ENCODE peak calls at places on chromosomes 1 and 21, in ten cellular contexts. One of them, this sample, is unnamed.

GRCh38 chr21:29235714-29236197 is 63.0 kb upstream of the BACH1 start:
- DNase-seq in heart left ventricle: no peak
- DNase-seq in IMR-90: no peak
- DNase-seq in MM.1S: peak; percentile 70
- DNase-seq in Caco-2: no peak
- DNase-seq in GM12878: peak; percentile 88
- DNase-seq in neural progenitor cell: no peak
- DNase-seq in pancreas: no peak
- DNase-seq in PC-3: no peak
- DNase-seq in DND-41: no peak
- DNase-seq in this sample: no peak

GRCh38 chr1:12078938-12079861 is 16.1 kb downstream of the TNFRSF8 start:
- DNase-seq in PC-3: peak; percentile 59
- DNase-seq in neural progenitor cell: peak; percentile 75
- DNase-seq in heart left ventricle: no peak
- DNase-seq in DND-41: peak; percentile 64
- DNase-seq in GM12878: peak; percentile 82
- DNase-seq in Caco-2: peak; percentile 42
- DNase-seq in MM.1S: peak; percentile 64
- DNase-seq in pancreas: no peak
- DNase-seq in IMR-90: peak; percentile 47
- DNase-seq in this sample: no peak

GRCh38 chr1:211490038-211490678 is 1.8 kb downstream of the RD3 start:
- DNase-seq in pancreas: no peak
- DNase-seq in MM.1S: no peak
- DNase-seq in neural progenitor cell: no peak
- DNase-seq in IMR-90: no peak
- DNase-seq in PC-3: no peak
- DNase-seq in GM12878: no peak
- DNase-seq in heart left ventricle: no peak
- DNase-seq in DND-41: no peak
- DNase-seq in Caco-2: peak; percentile 23
- DNase-seq in this sample: no peak

GRCh38 chr1:204573563-204573925 is 57.3 kb downstream of the MDM4 start:
- DNase-seq in Caco-2: no peak
- DNase-seq in neural progenitor cell: no peak
- DNase-seq in MM.1S: no peak
- DNase-seq in GM12878: no peak
- DNase-seq in IMR-90: peak; percentile 63
- DNase-seq in DND-41: no peak
- DNase-seq in pancreas: no peak
- DNase-seq in PC-3: peak; percentile 98
- DNase-seq in heart left ventricle: no peak
- DNase-seq in this sample: no peak

GRCh38 chr1:67004176-67004575 is 49.8 kb downstream of the SLC35D1 start:
- DNase-seq in MM.1S: no peak
- DNase-seq in Caco-2: no peak
- DNase-seq in PC-3: no peak
- DNase-seq in pancreas: no peak
- DNase-seq in DND-41: no peak
- DNase-seq in neural progenitor cell: no peak
- DNase-seq in heart left ventricle: no peak
- DNase-seq in IMR-90: peak; percentile 13
- DNase-seq in GM12878: no peak
- DNase-seq in this sample: no peak

GRCh38 chr1:184838374-184838995 is 83.8 kb upstream of the EDEM3 start:
- DNase-seq in PC-3: peak; percentile 80
- DNase-seq in GM12878: no peak
- DNase-seq in pancreas: no peak
- DNase-seq in DND-41: no peak
- DNase-seq in IMR-90: peak; percentile 95
- DNase-seq in MM.1S: no peak
- DNase-seq in heart left ventricle: no peak
- DNase-seq in Caco-2: no peak
- DNase-seq in neural progenitor cell: no peak
- DNase-seq in this sample: no peak

GRCh38 chr1:202662081-202662480 is 48.2 kb downstream of the SYT2 start:
- DNase-seq in Caco-2: no peak
- DNase-seq in pancreas: no peak
- DNase-seq in PC-3: no peak
- DNase-seq in neural progenitor cell: no peak
- DNase-seq in DND-41: no peak
- DNase-seq in IMR-90: no peak
- DNase-seq in heart left ventricle: no peak
- DNase-seq in MM.1S: no peak
- DNase-seq in GM12878: no peak
- DNase-seq in this sample: no peak

GRCh38 chr1:165364432-165365133 is 8.1 kb upstream of the LMX1A start:
- DNase-seq in GM12878: no peak
- DNase-seq in pancreas: peak; percentile 36
- DNase-seq in MM.1S: no peak
- DNase-seq in PC-3: peak; percentile 69
- DNase-seq in Caco-2: no peak
- DNase-seq in DND-41: no peak
- DNase-seq in IMR-90: no peak
- DNase-seq in neural progenitor cell: no peak
- DNase-seq in heart left ventricle: no peak
- DNase-seq in this sample: no peak

GRCh38 chr1:78483903-78484302 is 6.9 kb upstream of the PTGFR start:
- DNase-seq in Caco-2: no peak
- DNase-seq in IMR-90: peak; percentile 40
- DNase-seq in heart left ventricle: no peak
- DNase-seq in pancreas: no peak
- DNase-seq in MM.1S: no peak
- DNase-seq in GM12878: no peak
- DNase-seq in neural progenitor cell: peak; percentile 26
- DNase-seq in DND-41: no peak
- DNase-seq in PC-3: peak; percentile 60
- DNase-seq in this sample: no peak

GRCh38 chr1:67191668-67192520 is 25.6 kb downstream of the IL23R start:
- DNase-seq in Caco-2: no peak
- DNase-seq in heart left ventricle: no peak
- DNase-seq in IMR-90: no peak
- DNase-seq in pancreas: no peak
- DNase-seq in PC-3: peak; percentile 22
- DNase-seq in GM12878: no peak
- DNase-seq in DND-41: no peak
- DNase-seq in neural progenitor cell: no peak
- DNase-seq in MM.1S: no peak
- DNase-seq in this sample: no peak

GRCh38 chr1:48823161-48823560 is 46.5 kb upstream of the BEND5 start:
- DNase-seq in DND-41: no peak
- DNase-seq in pancreas: peak; percentile 43
- DNase-seq in neural progenitor cell: no peak
- DNase-seq in Caco-2: no peak
- DNase-seq in heart left ventricle: no peak
- DNase-seq in IMR-90: no peak
- DNase-seq in PC-3: no peak
- DNase-seq in MM.1S: no peak
- DNase-seq in GM12878: no peak
- DNase-seq in this sample: no peak

GRCh38 chr1:41728403-41729202 is 190.1 kb downstream of the HIVEP3 start:
- DNase-seq in DND-41: peak; percentile 86
- DNase-seq in PC-3: no peak
- DNase-seq in IMR-90: no peak
- DNase-seq in neural progenitor cell: no peak
- DNase-seq in heart left ventricle: no peak
- DNase-seq in pancreas: no peak
- DNase-seq in GM12878: peak; percentile 100
- DNase-seq in Caco-2: no peak
- DNase-seq in MM.1S: peak; percentile 95
- DNase-seq in this sample: no peak

GRCh38 chr1:108645479-108646184 is 15.3 kb downstream of the HENMT1 start:
- DNase-seq in neural progenitor cell: no peak
- DNase-seq in pancreas: no peak
- DNase-seq in GM12878: no peak
- DNase-seq in heart left ventricle: no peak
- DNase-seq in MM.1S: no peak
- DNase-seq in IMR-90: no peak
- DNase-seq in Caco-2: no peak
- DNase-seq in DND-41: no peak
- DNase-seq in PC-3: no peak
- DNase-seq in this sample: peak; percentile 19

GRCh38 chr21:43639470-43640178 is 19.7 kb downstream of the HSF2BP start:
- DNase-seq in heart left ventricle: no peak
- DNase-seq in IMR-90: peak; percentile 88
- DNase-seq in GM12878: no peak
- DNase-seq in Caco-2: no peak
- DNase-seq in neural progenitor cell: no peak
- DNase-seq in MM.1S: no peak
- DNase-seq in DND-41: no peak
- DNase-seq in PC-3: peak; percentile 59
- DNase-seq in pancreas: no peak
- DNase-seq in this sample: no peak

GRCh38 chr1:227152525-227152924 is 165.8 kb downstream of the CDC42BPA start:
- DNase-seq in pancreas: no peak
- DNase-seq in heart left ventricle: no peak
- DNase-seq in neural progenitor cell: no peak
- DNase-seq in GM12878: no peak
- DNase-seq in IMR-90: no peak
- DNase-seq in MM.1S: no peak
- DNase-seq in Caco-2: no peak
- DNase-seq in DND-41: no peak
- DNase-seq in PC-3: no peak
- DNase-seq in this sample: no peak
- H3K4me1 ChIP-seq in pancreas: peaks cover 11% of the 10 kb centered on the region
- H3K4me1 ChIP-seq in heart left ventricle: no peaks in the 10 kb centered on the region
- H3K4me1 ChIP-seq in neural progenitor cell: no peaks in the 10 kb centered on the region
- H3K4me1 ChIP-seq in GM12878: no peaks in the 10 kb centered on the region
- H3K4me1 ChIP-seq in IMR-90: no peaks in the 10 kb centered on the region
- H3K4me1 ChIP-seq in MM.1S: no peaks in the 10 kb centered on the region
- H3K4me1 ChIP-seq in Caco-2: no peaks in the 10 kb centered on the region
- H3K4me1 ChIP-seq in DND-41: no peaks in the 10 kb centered on the region
- H3K4me1 ChIP-seq in PC-3: peaks cover 11% of the 10 kb centered on the region
- H3K4me1 ChIP-seq in this sample: no peaks in the 10 kb centered on the region

DNA sequence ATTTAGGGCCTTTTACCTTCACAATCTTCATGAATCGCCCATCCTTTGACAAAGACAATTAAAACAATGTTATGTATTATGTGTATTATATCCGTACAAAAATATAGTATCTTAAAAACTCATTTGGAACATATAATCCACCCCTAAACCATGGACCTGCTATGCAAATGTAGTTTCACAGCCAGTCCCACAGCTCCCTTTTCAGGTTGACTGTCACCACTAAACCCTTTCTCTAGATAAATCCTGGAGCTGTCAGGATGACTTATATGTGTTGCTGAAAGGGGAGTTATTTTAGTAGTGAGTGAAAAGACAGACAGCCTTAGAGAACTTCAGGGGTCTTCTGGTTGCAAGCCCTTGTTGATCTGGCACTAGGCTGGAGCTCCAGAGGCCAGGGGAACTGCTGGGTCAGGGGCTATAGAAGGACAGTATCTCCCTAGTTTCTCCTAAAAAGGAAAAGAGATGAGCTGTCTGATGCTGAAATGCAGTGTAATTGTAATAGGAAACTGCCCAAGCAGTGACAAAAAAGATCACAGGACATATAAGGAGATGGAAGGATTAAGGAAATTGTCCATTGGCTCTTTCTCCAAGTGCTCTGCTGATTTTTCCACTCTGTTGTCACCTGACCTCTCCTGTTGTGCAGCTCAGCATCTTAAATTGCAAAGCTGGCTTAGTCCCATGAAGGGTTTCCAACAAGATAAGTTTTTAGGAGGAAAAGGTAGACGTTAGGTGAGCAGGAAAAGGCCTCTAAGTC is 127.7 kb downstream of the S1PR1 start:
- DNase-seq in GM12878: no peak
- DNase-seq in MM.1S: no peak
- DNase-seq in pancreas: no peak
- DNase-seq in heart left ventricle: no peak
- DNase-seq in PC-3: no peak
- DNase-seq in IMR-90: peak; percentile 9
- DNase-seq in neural progenitor cell: no peak
- DNase-seq in Caco-2: no peak
- DNase-seq in DND-41: no peak
- DNase-seq in this sample: no peak
- H3K9me3 ChIP-seq in GM12878: peaks cover 11% of the 10 kb centered on the region
- H3K9me3 ChIP-seq in MM.1S: no peaks in the 10 kb centered on the region
- H3K9me3 ChIP-seq in pancreas: no peaks in the 10 kb centered on the region
- H3K9me3 ChIP-seq in heart left ventricle: no peaks in the 10 kb centered on the region
- H3K9me3 ChIP-seq in PC-3: no peaks in the 10 kb centered on the region
- H3K9me3 ChIP-seq in IMR-90: no peaks in the 10 kb centered on the region
- H3K9me3 ChIP-seq in neural progenitor cell: no peaks in the 10 kb centered on the region
- H3K9me3 ChIP-seq in Caco-2: no peaks in the 10 kb centered on the region
- H3K9me3 ChIP-seq in DND-41: no peaks in the 10 kb centered on the region
- H3K9me3 ChIP-seq in this sample: no peaks in the 10 kb centered on the region

DNA sequence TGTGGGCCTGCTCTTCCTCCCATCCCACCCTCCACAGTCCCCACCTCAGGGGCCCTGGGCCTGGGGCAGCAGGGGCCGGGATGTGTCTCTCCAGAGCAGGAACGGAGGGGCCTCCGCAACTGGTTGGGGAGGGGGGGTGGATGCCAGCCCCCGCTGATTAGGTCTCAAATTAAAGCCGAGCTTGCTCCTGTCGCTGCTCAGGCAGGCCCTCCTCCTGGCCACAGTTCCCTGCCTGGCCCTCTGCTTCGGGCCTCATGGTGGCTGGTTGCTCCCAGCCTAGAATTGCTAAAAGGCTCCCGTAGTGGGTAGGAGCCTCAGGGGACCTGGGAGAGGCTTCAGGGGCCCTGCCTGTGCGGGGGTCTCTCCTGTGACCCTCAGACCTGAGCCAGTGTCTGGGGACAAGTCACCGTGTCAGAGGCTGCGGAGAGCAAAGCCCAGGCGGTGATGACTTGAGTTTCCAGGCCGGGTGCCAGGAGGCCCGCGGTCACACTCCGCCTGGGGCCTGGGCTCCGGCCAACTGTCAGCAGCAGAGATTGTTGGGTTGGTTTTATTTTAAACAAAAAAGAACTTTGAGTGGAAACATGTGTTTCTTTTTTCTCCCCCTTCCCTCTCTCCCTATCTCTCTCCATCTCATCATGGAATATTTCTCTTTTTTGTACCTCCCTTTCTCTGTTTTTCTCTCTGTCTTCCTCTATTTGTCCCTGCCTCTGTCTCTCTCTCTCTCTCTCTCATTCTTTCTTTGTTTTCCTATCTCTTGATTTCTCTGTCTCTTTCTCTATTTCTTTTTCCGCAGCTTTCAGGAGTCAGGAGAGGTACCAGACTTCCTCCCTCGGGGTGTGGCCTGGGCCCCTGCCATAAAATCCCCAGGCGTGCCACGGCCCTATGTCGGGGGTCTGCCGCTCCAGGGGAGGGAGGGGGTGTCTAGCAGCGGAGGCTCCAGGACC is 20.0 kb upstream of the EPHA2 start:
- DNase-seq in PC-3: peak; percentile 90
- DNase-seq in heart left ventricle: peak; percentile 93
- DNase-seq in pancreas: peak; percentile 91
- DNase-seq in IMR-90: peak; percentile 91
- DNase-seq in neural progenitor cell: peak; percentile 53
- DNase-seq in DND-41: no peak
- DNase-seq in MM.1S: no peak
- DNase-seq in GM12878: no peak
- DNase-seq in Caco-2: no peak
- DNase-seq in this sample: no peak
- H3K4me1 ChIP-seq in PC-3: peaks cover 93% of the 10 kb centered on the region
- H3K4me1 ChIP-seq in heart left ventricle: peaks cover 35% of the 10 kb centered on the region
- H3K4me1 ChIP-seq in pancreas: peaks cover 26% of the 10 kb centered on the region
- H3K4me1 ChIP-seq in IMR-90: peaks cover 43% of the 10 kb centered on the region
- H3K4me1 ChIP-seq in neural progenitor cell: peaks cover 34% of the 10 kb centered on the region
- H3K4me1 ChIP-seq in DND-41: no peaks in the 10 kb centered on the region
- H3K4me1 ChIP-seq in MM.1S: no peaks in the 10 kb centered on the region
- H3K4me1 ChIP-seq in GM12878: no peaks in the 10 kb centered on the region
- H3K4me1 ChIP-seq in Caco-2: peaks cover 57% of the 10 kb centered on the region
- H3K4me1 ChIP-seq in this sample: no peaks in the 10 kb centered on the region

GRCh38 chr1:4516596-4516995 is 137.8 kb upstream of the AJAP1 start:
- DNase-seq in Caco-2: no peak
- DNase-seq in GM12878: no peak
- DNase-seq in DND-41: no peak
- DNase-seq in MM.1S: no peak
- DNase-seq in pancreas: no peak
- DNase-seq in IMR-90: no peak
- DNase-seq in PC-3: no peak
- DNase-seq in heart left ventricle: no peak
- DNase-seq in neural progenitor cell: no peak
- DNase-seq in this sample: no peak
- H3K9me3 ChIP-seq in Caco-2: no peaks in the 10 kb centered on the region
- H3K9me3 ChIP-seq in GM12878: no peaks in the 10 kb centered on the region
- H3K9me3 ChIP-seq in DND-41: no peaks in the 10 kb centered on the region
- H3K9me3 ChIP-seq in MM.1S: no peaks in the 10 kb centered on the region
- H3K9me3 ChIP-seq in pancreas: no peaks in the 10 kb centered on the region
- H3K9me3 ChIP-seq in IMR-90: peaks cover 60% of the 10 kb centered on the region
- H3K9me3 ChIP-seq in PC-3: no peaks in the 10 kb centered on the region
- H3K9me3 ChIP-seq in heart left ventricle: no peaks in the 10 kb centered on the region
- H3K9me3 ChIP-seq in neural progenitor cell: no peaks in the 10 kb centered on the region
- H3K9me3 ChIP-seq in this sample: no peaks in the 10 kb centered on the region